ENCODE peak calls at places on chromosomes 13 and 19, in four cellular contexts. O is PC-3, H is neuronal stem cell, Y is DND-41. U is an unnamed sample.
A peak's percentile ranks its signal among the peaks of the same experiment; 100 is the strongest.

GRCh38 chr13:50787316-50788195 is 55.9 kb downstream of the DLEU7 start:
- DNase-seq in O (no peak), H (no peak), Y (no peak), U (no peak)

GRCh38 chr13:111437417-111437816 is 117.0 kb downstream of the TEX29 start:
- DNase-seq in O (no peak), H (no peak), Y (no peak), U (no peak)

GRCh38 chr19:38470788-38471480 is 37.4 kb downstream of the RYR1 start:
- DNase-seq in O (no peak), H (no peak), Y (no peak), U (no peak)

GRCh38 chr19:38036707-38037106 is 129.7 kb downstream of the SIPA1L3 start:
- DNase-seq in O (no peak), H (no peak), Y (no peak), U (no peak)

GRCh38 chr13:110400786-110401533 is 93.9 kb downstream of the COL4A2 start:
- DNase-seq in O (no peak), H (no peak), Y (no peak), U (no peak)

GRCh38 chr13:98089246-98089645 is 53.6 kb upstream of the FARP1 start:
- DNase-seq in O (no peak), H (no peak), Y (no peak), U (no peak)

GRCh38 chr19:33224694-33225457 is 774 bp downstream of the SLC7A10 start:
- DNase-seq in O (no peak), H (no peak), Y (no peak), U (no peak)

GRCh38 chr19:46898731-46899130 is 37.9 kb downstream of the ARHGAP35 start:
- DNase-seq in O (no peak), H (no peak), Y (no peak), U (no peak)

GRCh38 chr19:18780631-18781030 is 10.5 kb downstream of the COMP start:
- DNase-seq in O (no peak), H (no peak), Y (no peak), U (no peak)

GRCh38 chr19:6423499-6424189 is 967 bp downstream of the KHSRP start:
- DNase-seq in O (peak; percentile 50), H (no peak), Y (peak; percentile 51), U (no peak)

GRCh38 chr13:61414686-61415664 is 674 bp downstream of the PCDH20 start:
- DNase-seq in O (peak; percentile 73), H (peak; percentile 75), Y (no peak), U (no peak)

GRCh38 chr13:81318231-81319019 is 977.5 kb upstream of the SPRY2 start:
- DNase-seq in O (no peak), H (no peak), Y (no peak), U (no peak)

GRCh38 chr19:45805719-45806118 is 9.4 kb downstream of the RSPH6A start:
- DNase-seq in O (no peak), H (no peak), Y (no peak), U (no peak)

GRCh38 chr19:2962018-2962670 is 15.2 kb upstream of the TLE6 start:
- DNase-seq in O (peak; percentile 67), H (peak; percentile 90), Y (peak; percentile 67), U (peak; percentile 88)

GRCh38 chr19:54574527-54575056 is 1.0 kb downstream of the LILRA2 start:
- DNase-seq in O (no peak), H (no peak), Y (no peak), U (no peak)

GRCh38 chr19:56348289-56348877 is 33.7 kb upstream of the ZSCAN5A start:
- DNase-seq in O (peak; percentile 17), H (no peak), Y (peak; percentile 14), U (peak; percentile 17)

GRCh38 chr13:28718538-28719226 is at the start of gene SLC46A3:
- DNase-seq in O (peak; percentile 84), H (peak; percentile 95), Y (peak; percentile 99), U (peak; percentile 95)

GRCh38 chr19:45428385-45429231 is 4.9 kb upstream of the ERCC1 start:
- DNase-seq in O (peak; percentile 30), H (no peak), Y (no peak), U (no peak)

DNA sequence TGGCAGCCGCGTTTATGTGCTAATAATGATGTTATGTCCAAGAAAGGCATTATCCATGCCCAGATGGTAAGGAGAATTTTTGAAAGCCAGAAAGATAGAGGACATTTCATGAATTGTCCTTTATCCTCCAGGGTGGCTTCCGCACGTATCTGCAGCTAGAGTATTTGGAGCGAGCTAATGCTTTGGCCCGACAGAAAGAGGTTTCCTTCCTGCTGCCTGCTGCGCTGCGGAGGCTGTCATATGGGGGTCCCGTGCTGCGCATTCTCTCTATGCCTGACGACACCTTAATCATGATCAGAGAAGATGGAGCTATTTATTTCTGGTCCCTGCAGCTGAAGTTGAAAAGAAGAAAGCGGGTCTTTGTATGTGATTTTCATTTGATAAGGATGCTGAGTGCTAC is 90.0 kb downstream of the TEX26 start:
- DNase-seq in O (no peak), H (no peak), Y (no peak), U (no peak)
- H3K4me3 ChIP-seq in O (no peak overlapping the region), H (no peak overlapping the region), Y (no peak overlapping the region), U (no peak overlapping the region)

GRCh38 chr13:40806241-40806640 is 16.8 kb downstream of the SLC25A15 start:
- DNase-seq in O (no peak), H (no peak), Y (no peak), U (no peak)
- H3K4me3 ChIP-seq in O (no peak overlapping the region), H (no peak overlapping the region), Y (no peak overlapping the region), U (no peak overlapping the region)

GRCh38 chr13:99681695-99682094 is 180.4 kb downstream of the TM9SF2 start:
- DNase-seq in O (no peak), H (no peak), Y (no peak), U (no peak)
- H3K4me3 ChIP-seq in O (no peak overlapping the region), H (no peak overlapping the region), Y (no peak overlapping the region), U (no peak overlapping the region)

GRCh38 chr19:48991011-48991609 is 2.0 kb downstream of the GYS1 start:
- DNase-seq in O (no peak), H (no peak), Y (no peak), U (no peak)
- H3K4me3 ChIP-seq in O (peak overlapping the region; percentile 93), H (peak overlapping the region; percentile 60), Y (peak overlapping the region; percentile 98), U (no peak overlapping the region)

GRCh38 chr19:41449079-41449864 is 6.3 kb downstream of the ERICH4 start:
- DNase-seq in O (peak; percentile 57), H (peak; percentile 79), Y (peak; percentile 50), U (no peak)
- H3K4me3 ChIP-seq in O (peak overlapping the region; percentile 59), H (peak overlapping the region; percentile 24), Y (no peak overlapping the region), U (peak overlapping the region; percentile 33)

GRCh38 chr13:32309812-32310706 is 5.1 kb downstream of the ZAR1L start:
- DNase-seq in O (peak; percentile 65), H (peak; percentile 41), Y (peak; percentile 10), U (peak; percentile 69)

GRCh38 chr13:32314271-32314967 is 744 bp downstream of the ZAR1L start:
- DNase-seq in O (no peak), H (no peak), Y (no peak), U (no peak)

GRCh38 chr13:32311188-32311897 is 3.8 kb downstream of the ZAR1L start:
- DNase-seq in O (no peak), H (no peak), Y (no peak), U (no peak)

GRCh38 chr13:32305646-32306045 is 9.5 kb downstream of the ZAR1L start:
- DNase-seq in O (no peak), H (no peak), Y (no peak), U (no peak)

GRCh38 chr13:32309312-32309711 is 5.9 kb downstream of the ZAR1L start:
- DNase-seq in O (no peak), H (no peak), Y (no peak), U (peak; percentile 74)
- H3K4me3 ChIP-seq in O (no peak overlapping the region), H (no peak overlapping the region), Y (no peak overlapping the region), U (no peak overlapping the region)

DNA sequence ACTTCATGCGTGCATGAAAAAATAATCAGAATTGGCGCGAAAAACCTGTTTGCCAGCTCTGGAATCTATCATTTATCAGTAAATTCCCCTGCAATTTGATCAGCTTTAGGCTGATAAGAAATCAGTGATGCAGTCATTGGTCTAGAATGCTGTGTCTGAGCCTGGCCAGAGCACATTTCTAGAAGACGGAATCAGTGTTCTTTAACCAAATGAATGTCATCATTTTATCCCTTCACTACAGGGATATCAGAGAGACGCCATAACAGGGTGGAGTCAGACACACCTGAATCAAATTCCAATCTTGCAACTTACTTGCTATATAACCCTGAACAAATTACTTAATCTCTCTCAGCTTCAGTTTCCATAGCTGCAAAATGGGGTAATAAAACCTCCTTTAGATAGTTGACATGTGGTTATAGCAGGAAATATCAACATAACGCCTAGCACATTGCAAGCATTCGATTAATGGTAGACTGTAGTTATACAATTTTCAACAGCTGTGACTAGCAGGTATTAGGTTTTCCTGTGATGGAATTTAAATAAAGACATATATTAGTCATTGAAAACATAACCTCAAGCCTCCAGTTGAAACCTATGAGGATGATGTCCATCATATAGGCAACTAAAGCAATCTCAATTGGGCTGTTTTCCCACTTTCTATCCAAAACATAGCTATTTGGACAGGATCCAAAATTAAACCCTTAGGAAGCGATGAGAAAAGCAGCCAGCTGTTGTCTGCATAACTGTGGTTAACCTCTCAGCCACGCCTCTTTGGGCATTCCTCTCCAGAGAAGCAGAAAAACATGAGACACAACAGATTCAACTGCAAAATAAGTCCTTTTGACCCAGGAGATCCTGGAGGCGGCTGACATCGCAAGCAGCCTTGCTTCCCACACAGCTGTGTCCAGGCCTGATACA is 51.6 kb upstream of the UBL3 start:
- DNase-seq in O (peak; percentile 85), H (no peak), Y (peak; percentile 47), U (peak; percentile 38)
- H3K4me3 ChIP-seq in O (no peak overlapping the region), H (no peak overlapping the region), Y (no peak overlapping the region), U (no peak overlapping the region)

GRCh38 chr19:58279925-58280316 is 1.2 kb downstream of the ZNF8 start:
- DNase-seq in O (no peak), H (no peak), Y (no peak), U (no peak)
- H3K4me3 ChIP-seq in O (peak overlapping the region; percentile 86), H (peak overlapping the region; percentile 79), Y (peak overlapping the region; percentile 84), U (peak overlapping the region; percentile 71)